ENCODE peak calls at places on chromosomes 5 and 9, in seven cellular contexts. N is choroid plexus epithelial cell; G is A673; Y is CD8-positive, alpha-beta T cell; K is mesothelial cell of epicardium; L is suprapubic skin; D is lower lobe of right lung. R is an unnamed sample.

GRCh38 chr9:107215381-107215780 is 67.7 kb upstream of the RAD23B start:
- DNase-seq in N (peak), G (no peak), Y (no peak), K (no peak), L (no peak), D (no peak), R (peak)

GRCh38 chr5:97528941-97529340 is 345.9 kb upstream of the RIOK2 start:
- DNase-seq in N (peak), G (peak), Y (no peak), K (no peak), L (no peak), D (no peak), R (peak)

GRCh38 chr5:180179399-180180197 is 29.4 kb downstream of the RASGEF1C start:
- DNase-seq in N (no peak), G (no peak), Y (no peak), K (no peak), L (no peak), D (no peak), R (no peak)

GRCh38 chr5:9869616-9870288 is 239.6 kb upstream of the TAS2R1 start:
- DNase-seq in N (peak), G (no peak), Y (no peak), K (no peak), L (no peak), D (no peak), R (peak)

GRCh38 chr9:18124760-18125159 is 349.2 kb upstream of the ADAMTSL1 start:
- DNase-seq in N (peak), G (no peak), Y (no peak), K (no peak), L (no peak), D (no peak), R (no peak)

GRCh38 chr9:13278023-13278367 is 1.5 kb downstream of the MPDZ start:
- DNase-seq in N (peak), G (no peak), Y (no peak), K (no peak), L (no peak), D (no peak), R (no peak)

GRCh38 chr9:91771864-91772263 is 178.2 kb downstream of the ROR2 start:
- DNase-seq in N (no peak), G (no peak), Y (no peak), K (no peak), L (no peak), D (no peak), R (no peak)

GRCh38 chr9:127884427-127884911 is 7.0 kb upstream of the AK1 start:
- DNase-seq in N (no peak), G (peak), Y (no peak), K (no peak), L (no peak), D (peak), R (no peak)

GRCh38 chr5:171750316-171750788 is 35.3 kb upstream of the SMIM23 start:
- DNase-seq in N (peak), G (peak), Y (no peak), K (no peak), L (no peak), D (no peak), R (peak)

GRCh38 chr5:53983568-53984465 is 326.6 kb downstream of the ARL15 start:
- DNase-seq in N (peak), G (peak), Y (no peak), K (no peak), L (no peak), D (no peak), R (peak)

GRCh38 chr9:70532753-70533152 is 118.3 kb upstream of the KLF9 start:
- DNase-seq in N (no peak), G (no peak), Y (no peak), K (no peak), L (no peak), D (no peak), R (no peak)

DNA sequence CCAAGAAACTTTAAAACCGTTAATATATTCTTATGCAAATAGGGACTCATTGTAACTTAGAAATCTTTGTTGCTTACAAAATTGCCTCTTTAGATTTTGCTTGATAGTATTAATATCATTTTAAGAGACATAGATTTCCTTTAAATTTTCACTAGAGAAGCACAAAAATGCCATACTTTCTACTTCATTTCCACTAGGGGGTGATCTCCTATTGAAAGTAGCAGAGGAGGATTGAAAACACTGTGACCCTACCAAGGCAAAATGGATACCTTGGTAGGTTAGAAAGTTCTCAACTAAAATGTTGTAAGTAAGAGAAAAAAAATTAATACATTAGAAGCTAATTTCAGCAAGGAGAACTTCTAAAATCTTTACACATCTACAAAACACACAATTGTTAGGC is 204.9 kb downstream of the CHSY3 start:
- DNase-seq in N (peak), G (peak), Y (no peak), K (no peak), L (no peak), D (no peak), R (peak)
- TF ChIP-seq CTCF in N (peak), G (peak), Y (no peak), K (peak), L (peak), D (peak), R (peak)

GRCh38 chr9:121184463-121184862 is 17.2 kb downstream of the RAB14 start:
- DNase-seq in N (no peak), G (no peak), Y (no peak), K (no peak), L (no peak), D (no peak), R (no peak)

GRCh38 chr9:121185774-121186403 is 15.8 kb downstream of the RAB14 start:
- DNase-seq in N (no peak), G (no peak), Y (no peak), K (no peak), L (no peak), D (no peak), R (no peak)

GRCh38 chr9:121183666-121184423 is 17.8 kb downstream of the RAB14 start:
- DNase-seq in N (no peak), G (no peak), Y (no peak), K (no peak), L (no peak), D (no peak), R (no peak)

GRCh38 chr9:121182976-121183375 is 18.7 kb downstream of the RAB14 start:
- DNase-seq in N (no peak), G (no peak), Y (no peak), K (no peak), L (no peak), D (no peak), R (no peak)

GRCh38 chr9:121185178-121185745 is 16.4 kb downstream of the RAB14 start:
- DNase-seq in N (no peak), G (no peak), Y (no peak), K (no peak), L (no peak), D (no peak), R (no peak)
- TF ChIP-seq CTCF in N (no peak), G (no peak), Y (no peak), K (no peak), L (no peak), D (no peak), R (no peak)

GRCh38 chr9:35732185-35733108 is at the start of the genes CREB3 and TLN1:
- DNase-seq in N (peak), G (peak), Y (peak), K (peak), L (peak), D (peak), R (peak)
- TF ChIP-seq CTCF in N (no peak), G (peak), Y (no peak), K (no peak), L (no peak), D (peak), R (no peak)

GRCh38 chr5:59185757-59186385 is 603.0 kb downstream of the RAB3C start:
- DNase-seq in N (no peak), G (no peak), Y (no peak), K (no peak), L (no peak), D (no peak), R (no peak)
- TF ChIP-seq CTCF in N (no peak), G (peak), Y (no peak), K (no peak), L (no peak), D (no peak), R (no peak)

GRCh38 chr9:82679488-82679887 is 383.5 kb downstream of the RASEF start:
- DNase-seq in N (no peak), G (no peak), Y (no peak), K (no peak), L (no peak), D (no peak), R (no peak)
- TF ChIP-seq CTCF in N (no peak), G (no peak), Y (no peak), K (no peak), L (no peak), D (no peak), R (no peak)

GRCh38 chr9:75185585-75186170 is 97.4 kb downstream of the OSTF1 start:
- DNase-seq in N (peak), G (peak), Y (peak), K (no peak), L (no peak), D (peak), R (peak)
- TF ChIP-seq CTCF in N (peak), G (peak), Y (peak), K (no peak), L (peak), D (peak), R (peak)

GRCh38 chr9:83138422-83139135 is 75.6 kb upstream of the RASEF start:
- DNase-seq in N (no peak), G (no peak), Y (no peak), K (no peak), L (no peak), D (no peak), R (no peak)
- TF ChIP-seq CTCF in N (no peak), G (no peak), Y (no peak), K (no peak), L (no peak), D (no peak), R (no peak)

GRCh38 chr9:116605904-116606341 is 81.2 kb upstream of the TRIM32 start:
- DNase-seq in N (no peak), G (no peak), Y (no peak), K (no peak), L (peak), D (no peak), R (no peak)

GRCh38 chr9:116599342-116599884 is 87.7 kb upstream of the TRIM32 start:
- DNase-seq in N (no peak), G (no peak), Y (no peak), K (no peak), L (no peak), D (no peak), R (no peak)

GRCh38 chr9:116605060-116605459 is 82.0 kb upstream of the TRIM32 start:
- DNase-seq in N (no peak), G (no peak), Y (no peak), K (no peak), L (no peak), D (no peak), R (no peak)
- TF ChIP-seq CTCF in N (no peak), G (no peak), Y (no peak), K (no peak), L (no peak), D (no peak), R (no peak)